ENCODE peak calls at places on chromosome 6, in ten cellular contexts. E is GM20000; N is colonic mucosa; R is activated CD8-positive, alpha-beta memory T cell treated with anti-CD3 and anti-CD28 coated beads, Interleukin-2, amount 50 U/mL, for 4 hours; V is bronchial epithelial cell; W is spleen; C is cardiac fibroblast; J is activated CD4-positive, alpha-beta T cell treated with anti-CD3 and anti-CD28 coated beads, Interleukin-2, amount 50 U/mL, for 4 hours; L is endothelial cell; S is EL. P is an unnamed sample.

GRCh38 chr6:65908065-65908464 is 201.0 kb upstream of the EYS start:
- DNase-seq in V (no peak), C (no peak), J (no peak), R (no peak), E (no peak), S (no peak), L (no peak), W (no peak), N (no peak), P (no peak)

GRCh38 chr6:147173675-147174339 is 30.4 kb upstream of the STXBP5 start:
- DNase-seq in V (no peak), W (no peak), S (no peak), L (no peak), C (peak), J (no peak), N (no peak), E (no peak), R (no peak), P (no peak)

GRCh38 chr6:6525948-6526347 is 62.6 kb upstream of the LY86 start:
- DNase-seq in N (no peak), W (no peak), L (no peak), C (no peak), R (no peak), S (no peak), J (no peak), E (no peak), V (peak), P (no peak)

GRCh38 chr6:14121936-14122344 is 4.4 kb downstream of the CD83 start:
- DNase-seq in S (no peak), C (no peak), E (peak), R (no peak), L (no peak), V (no peak), N (no peak), W (no peak), J (no peak), P (peak)

GRCh38 chr6:74282143-74282689 is 586.2 kb downstream of the CD109 start:
- DNase-seq in J (no peak), L (no peak), N (no peak), C (no peak), W (no peak), S (no peak), R (no peak), V (no peak), E (no peak), P (no peak)

GRCh38 chr6:23728707-23729106 is 397.3 kb upstream of the NRSN1 start:
- DNase-seq in C (no peak), R (no peak), W (no peak), L (peak), S (no peak), J (no peak), N (peak), E (no peak), V (no peak), P (no peak)

GRCh38 chr6:157323114-157323923 is at the start of gene TMEM242:
- DNase-seq in W (peak), V (peak), L (peak), E (peak), N (peak), R (peak), J (peak), S (peak), C (peak), P (peak)

GRCh38 chr6:165842291-165842936 is 179.4 kb upstream of the PDE10A start:
- DNase-seq in N (no peak), R (no peak), W (no peak), C (no peak), E (no peak), L (no peak), S (no peak), V (no peak), J (no peak), P (no peak)

GRCh38 chr6:128487746-128488145 is 32.7 kb downstream of the PTPRK start:
- DNase-seq in E (no peak), V (peak), N (no peak), S (peak), C (no peak), L (no peak), R (no peak), W (no peak), J (no peak), P (no peak)

GRCh38 chr6:154928325-154928922 is 66.7 kb upstream of the TIAM2 start:
- DNase-seq in N (peak), W (no peak), L (peak), J (peak), S (peak), C (peak), V (peak), R (peak), E (peak), P (peak)

GRCh38 chr6:134196568-134197301 is 121.2 kb downstream of the SGK1 start:
- DNase-seq in L (no peak), J (no peak), E (peak), R (no peak), C (no peak), N (no peak), W (no peak), V (no peak), S (no peak), P (no peak)

GRCh38 chr6:112205521-112206458 is 48.6 kb downstream of the LAMA4 start:
- DNase-seq in S (peak), J (no peak), N (no peak), C (peak), L (no peak), E (no peak), V (peak), W (no peak), R (no peak), P (no peak)

GRCh38 chr6:56663344-56663743 is 20.7 kb upstream of the DST start:
- DNase-seq in N (peak), J (no peak), L (no peak), V (peak), C (no peak), E (no peak), R (no peak), W (no peak), S (peak), P (no peak)

GRCh38 chr6:21188505-21189223 is 404.9 kb upstream of the SOX4 start:
- DNase-seq in C (no peak), J (no peak), R (no peak), E (no peak), S (no peak), N (no peak), V (peak), L (no peak), W (no peak), P (no peak)

GRCh38 chr6:9842004-9842720 is 572.7 kb downstream of the TFAP2A start:
- DNase-seq in R (no peak), W (no peak), L (no peak), S (no peak), C (no peak), E (no peak), J (no peak), V (no peak), N (no peak), P (no peak)

GRCh38 chr6:133055527-133055966 is 185.6 kb upstream of the EYA4 start:
- DNase-seq in N (no peak), C (no peak), J (no peak), V (no peak), E (no peak), R (no peak), W (no peak), L (no peak), S (no peak), P (no peak)

GRCh38 chr6:48834706-48835105 is 628.3 kb downstream of the MMUT start:
- DNase-seq in W (no peak), R (no peak), J (no peak), C (peak), E (no peak), S (peak), N (no peak), L (no peak), V (no peak), P (no peak)

GRCh38 chr6:144413418-144413817 is 128.3 kb downstream of the UTRN start:
- DNase-seq in N (no peak), C (no peak), R (no peak), V (peak), S (peak), L (no peak), E (no peak), J (no peak), W (no peak), P (no peak)

P was measured in tibial artery.